ENCODE peak calls at places on chromosomes 7 and 10, in seven cellular contexts. One of them, this sample, is unnamed.

GRCh38 chr7:69932034-69932628 is 333.9 kb downstream of the AUTS2 start:
- DNase-seq in foreskin fibroblast: no peak
- DNase-seq in thyroid gland: peak
- DNase-seq in left lung: no peak
- DNase-seq in AG04449: peak
- DNase-seq in mammary epithelial cell: no peak
- DNase-seq in IMR-90: peak
- DNase-seq in this sample: peak

GRCh38 chr10:18308600-18308999 is 168.4 kb downstream of the CACNB2 start:
- DNase-seq in mammary epithelial cell: no peak
- DNase-seq in AG04449: no peak
- DNase-seq in left lung: no peak
- DNase-seq in thyroid gland: peak
- DNase-seq in IMR-90: no peak
- DNase-seq in foreskin fibroblast: no peak
- DNase-seq in this sample: no peak

GRCh38 chr10:72257051-72257892 is 16.5 kb upstream of the DDIT4 start:
- DNase-seq in thyroid gland: peak
- DNase-seq in foreskin fibroblast: no peak
- DNase-seq in AG04449: no peak
- DNase-seq in mammary epithelial cell: no peak
- DNase-seq in IMR-90: no peak
- DNase-seq in left lung: no peak
- DNase-seq in this sample: no peak

GRCh38 chr10:97078280-97079156 is 107.2 kb downstream of the SLIT1 start:
- DNase-seq in left lung: no peak
- DNase-seq in foreskin fibroblast: no peak
- DNase-seq in AG04449: no peak
- DNase-seq in IMR-90: no peak
- DNase-seq in mammary epithelial cell: no peak
- DNase-seq in thyroid gland: no peak
- DNase-seq in this sample: no peak

GRCh38 chr10:131636116-131636515 is 264.7 kb upstream of the PPP2R2D start:
- DNase-seq in AG04449: no peak
- DNase-seq in IMR-90: no peak
- DNase-seq in foreskin fibroblast: no peak
- DNase-seq in thyroid gland: no peak
- DNase-seq in mammary epithelial cell: no peak
- DNase-seq in left lung: no peak
- DNase-seq in this sample: no peak

GRCh38 chr7:142685877-142686508 is 63.3 kb upstream of the PRSS1 start:
- DNase-seq in mammary epithelial cell: no peak
- DNase-seq in foreskin fibroblast: no peak
- DNase-seq in left lung: no peak
- DNase-seq in AG04449: no peak
- DNase-seq in IMR-90: no peak
- DNase-seq in thyroid gland: no peak
- DNase-seq in this sample: no peak

GRCh38 chr7:75613351-75613750 is 121.2 kb downstream of the SPDYE5 start:
- DNase-seq in mammary epithelial cell: no peak
- DNase-seq in left lung: no peak
- DNase-seq in IMR-90: no peak
- DNase-seq in AG04449: no peak
- DNase-seq in foreskin fibroblast: no peak
- DNase-seq in thyroid gland: no peak
- DNase-seq in this sample: no peak

GRCh38 chr10:115417585-115418265 is 324.6 kb downstream of the ATRNL1 start:
- DNase-seq in left lung: no peak
- DNase-seq in IMR-90: peak
- DNase-seq in foreskin fibroblast: peak
- DNase-seq in thyroid gland: no peak
- DNase-seq in AG04449: peak
- DNase-seq in mammary epithelial cell: peak
- DNase-seq in this sample: no peak

DNA sequence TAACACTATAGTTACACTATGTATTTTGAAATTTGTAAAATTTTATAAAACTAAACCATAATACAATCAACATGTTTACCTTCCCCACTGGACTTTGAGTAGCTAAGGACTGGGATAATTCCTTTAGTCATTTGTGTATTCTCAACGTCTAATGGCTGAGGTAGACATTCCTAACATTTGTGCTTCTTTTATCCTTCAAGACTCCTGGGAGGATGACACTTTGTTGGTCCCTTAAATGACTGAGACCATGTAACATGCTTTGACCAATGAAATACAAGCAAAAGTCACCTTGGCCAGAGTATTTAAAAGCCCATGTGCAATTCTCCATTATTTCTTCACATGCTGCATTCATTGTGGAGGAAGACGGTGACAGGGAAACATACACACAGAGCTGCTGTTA is 18.5 kb downstream of the RAPGEF5 start:
- DNase-seq in foreskin fibroblast: no peak
- DNase-seq in IMR-90: no peak
- DNase-seq in thyroid gland: no peak
- DNase-seq in mammary epithelial cell: no peak
- DNase-seq in left lung: no peak
- DNase-seq in AG04449: no peak
- DNase-seq in this sample: no peak
- TF ChIP-seq CTCF in foreskin fibroblast: no peak
- TF ChIP-seq CTCF in IMR-90: no peak
- TF ChIP-seq CTCF in thyroid gland: no peak
- TF ChIP-seq CTCF in mammary epithelial cell: no peak
- TF ChIP-seq CTCF in left lung: no peak
- TF ChIP-seq CTCF in AG04449: no peak
- TF ChIP-seq CTCF in this sample: no peak

DNA sequence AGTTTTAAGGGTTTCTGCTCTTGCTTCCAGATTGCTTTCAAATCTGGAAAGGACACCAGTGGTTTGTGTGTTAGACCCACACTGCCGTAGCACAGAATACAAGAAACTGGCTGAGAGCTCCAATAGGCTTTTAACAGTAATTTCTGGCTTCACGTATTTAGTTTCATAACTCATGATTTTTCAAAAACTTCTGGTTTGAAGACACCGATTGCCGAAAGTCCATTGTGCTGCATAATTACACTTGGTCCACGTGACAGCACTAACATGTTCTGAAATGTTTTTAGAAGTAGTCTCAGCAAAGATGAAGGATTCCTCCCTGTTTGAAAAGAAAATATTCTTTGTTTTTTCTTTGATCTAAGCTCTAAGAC is 3.8 kb downstream of the EGFR start:
- DNase-seq in mammary epithelial cell: no peak
- DNase-seq in foreskin fibroblast: no peak
- DNase-seq in left lung: no peak
- DNase-seq in IMR-90: no peak
- DNase-seq in thyroid gland: no peak
- DNase-seq in AG04449: no peak
- DNase-seq in this sample: no peak
- H3K4me3 ChIP-seq in mammary epithelial cell: peak
- H3K4me3 ChIP-seq in foreskin fibroblast: peak
- H3K4me3 ChIP-seq in left lung: peak
- H3K4me3 ChIP-seq in IMR-90: no peak
- H3K4me3 ChIP-seq in thyroid gland: no peak
- H3K4me3 ChIP-seq in AG04449: no peak
- H3K4me3 ChIP-seq in this sample: no peak

DNA sequence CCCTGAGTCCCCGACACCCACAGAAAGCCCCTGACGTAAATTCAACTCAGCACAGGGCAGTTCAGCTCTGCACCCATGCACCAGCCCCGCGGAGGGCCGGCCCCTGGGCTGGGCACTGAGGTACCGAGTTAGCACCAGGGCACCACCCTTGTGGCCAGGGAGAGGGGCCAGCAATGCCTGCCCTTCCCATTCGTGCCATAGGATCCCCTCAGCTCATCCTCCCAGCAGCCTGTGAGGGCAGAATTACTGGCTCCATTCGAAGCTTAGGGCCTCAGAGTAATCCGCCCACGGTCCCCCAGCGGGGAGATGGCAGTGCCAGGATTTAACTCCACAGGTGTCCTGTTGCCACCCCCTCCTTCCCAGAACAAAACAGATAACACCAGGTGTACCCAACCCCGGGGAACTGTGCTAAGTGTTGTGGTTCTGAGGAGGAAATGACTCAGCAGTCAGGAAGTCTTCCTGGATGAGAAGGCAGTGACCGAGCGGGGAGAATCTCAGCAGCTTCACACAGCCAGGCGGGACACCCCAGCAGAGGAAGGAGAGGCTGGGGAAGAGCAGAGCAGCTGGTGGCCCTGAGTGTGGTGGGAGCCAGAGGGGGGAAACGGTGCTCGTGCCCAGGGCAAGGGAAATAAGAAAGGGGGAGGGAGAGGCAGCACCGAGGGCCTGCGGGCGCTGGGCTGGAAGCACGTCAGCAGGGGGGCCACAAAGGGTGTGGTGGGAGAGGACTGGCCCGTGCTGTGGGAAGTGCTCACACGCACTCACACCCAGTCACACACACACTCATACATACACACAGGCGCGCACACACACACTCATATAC is 59.6 kb upstream of the CHST15 start:
- DNase-seq in foreskin fibroblast: peak
- DNase-seq in left lung: peak
- DNase-seq in thyroid gland: peak
- DNase-seq in IMR-90: peak
- DNase-seq in mammary epithelial cell: peak
- DNase-seq in AG04449: peak
- DNase-seq in this sample: peak
- TF ChIP-seq CTCF in foreskin fibroblast: no peak
- TF ChIP-seq CTCF in left lung: no peak
- TF ChIP-seq CTCF in thyroid gland: no peak
- TF ChIP-seq CTCF in IMR-90: no peak
- TF ChIP-seq CTCF in mammary epithelial cell: no peak
- TF ChIP-seq CTCF in AG04449: no peak
- TF ChIP-seq CTCF in this sample: no peak

DNA sequence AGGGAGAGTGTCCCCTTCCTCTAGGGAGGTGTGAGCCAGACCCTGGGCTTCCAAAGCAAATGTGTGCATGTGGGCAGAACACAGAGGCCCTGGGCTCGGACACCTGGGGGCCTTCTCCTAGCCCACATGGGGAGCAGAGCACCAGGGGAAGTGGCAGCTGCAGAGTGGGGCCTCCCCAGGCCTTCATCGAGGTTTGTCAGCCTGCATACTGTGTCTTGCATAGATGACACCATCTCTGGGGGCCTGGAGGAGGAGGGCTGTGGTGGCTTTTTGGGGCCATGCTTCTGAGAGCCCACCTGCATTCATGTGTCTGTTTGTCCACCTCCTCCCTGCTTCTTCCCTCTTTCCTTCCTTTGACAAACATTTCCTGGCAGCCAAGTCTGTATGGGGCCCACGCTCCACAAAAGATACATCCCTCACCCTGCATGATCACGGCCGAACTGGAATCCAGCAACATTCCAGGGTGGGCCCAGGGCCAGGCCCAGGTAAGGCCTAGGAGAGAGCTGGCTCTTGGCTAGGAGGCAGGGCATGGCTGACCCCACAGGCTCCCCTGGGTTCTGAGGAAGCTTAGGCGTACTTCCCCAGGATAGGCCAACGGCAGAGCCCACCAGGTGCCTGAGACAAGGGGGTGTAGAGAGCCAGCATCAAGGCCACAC is 79.2 kb downstream of the ZMIZ1 start:
- DNase-seq in IMR-90: no peak
- DNase-seq in AG04449: no peak
- DNase-seq in left lung: no peak
- DNase-seq in mammary epithelial cell: no peak
- DNase-seq in thyroid gland: peak
- DNase-seq in foreskin fibroblast: no peak
- DNase-seq in this sample: no peak
- H3K4me3 ChIP-seq in IMR-90: no peak
- H3K4me3 ChIP-seq in AG04449: no peak
- H3K4me3 ChIP-seq in left lung: no peak
- H3K4me3 ChIP-seq in mammary epithelial cell: no peak
- H3K4me3 ChIP-seq in thyroid gland: no peak
- H3K4me3 ChIP-seq in foreskin fibroblast: no peak
- H3K4me3 ChIP-seq in this sample: no peak

GRCh38 chr7:5472432-5473315 is 49.0 kb upstream of the TNRC18 start:
- DNase-seq in thyroid gland: no peak
- DNase-seq in left lung: no peak
- DNase-seq in mammary epithelial cell: no peak
- DNase-seq in foreskin fibroblast: no peak
- DNase-seq in IMR-90: no peak
- DNase-seq in AG04449: no peak
- DNase-seq in this sample: no peak
- TF ChIP-seq CTCF in thyroid gland: no peak
- TF ChIP-seq CTCF in left lung: no peak
- TF ChIP-seq CTCF in mammary epithelial cell: peak
- TF ChIP-seq CTCF in foreskin fibroblast: no peak
- TF ChIP-seq CTCF in IMR-90: no peak
- TF ChIP-seq CTCF in AG04449: no peak
- TF ChIP-seq CTCF in this sample: no peak

DNA sequence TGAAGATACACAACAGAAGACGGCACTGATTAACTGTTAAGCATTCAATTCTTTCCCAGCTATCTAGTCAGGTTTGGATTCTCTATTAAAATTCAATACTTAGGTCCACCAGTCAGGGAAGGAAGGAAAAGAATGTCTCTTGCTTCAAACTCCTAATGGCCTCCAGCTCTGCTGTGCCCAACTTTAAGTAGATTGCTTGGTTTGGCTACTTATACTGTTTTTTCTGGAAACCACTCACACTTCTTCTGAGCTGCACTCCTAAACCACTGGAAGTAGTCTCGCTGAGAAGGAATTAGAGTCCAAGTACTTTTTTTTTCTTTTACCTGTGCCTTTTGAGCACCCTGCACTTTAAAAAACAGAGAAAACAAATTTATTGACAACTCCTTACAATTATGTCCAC is 26.8 kb upstream of the COL1A2 start:
- DNase-seq in IMR-90: peak
- DNase-seq in thyroid gland: peak
- DNase-seq in foreskin fibroblast: no peak
- DNase-seq in mammary epithelial cell: peak
- DNase-seq in left lung: no peak
- DNase-seq in AG04449: peak
- DNase-seq in this sample: no peak
- H3K4me3 ChIP-seq in IMR-90: no peak
- H3K4me3 ChIP-seq in thyroid gland: peak
- H3K4me3 ChIP-seq in foreskin fibroblast: peak
- H3K4me3 ChIP-seq in mammary epithelial cell: no peak
- H3K4me3 ChIP-seq in left lung: no peak
- H3K4me3 ChIP-seq in AG04449: peak
- H3K4me3 ChIP-seq in this sample: no peak